ENCODE peak calls at places on chromosomes 11 and 22, in four cellular contexts. P is psoas muscle, G is thoracic aorta, X is neural progenitor cell. D is an unnamed sample. For H3K4me1, the result is how much of the 10 kb centered on the place peaks cover.

GRCh38 chr11:71301858-71302533 is 49.6 kb upstream of the SHANK2 start:
- DNase-seq in P (no peak), G (no peak), X (no peak), D (no peak)

GRCh38 chr11:113201055-113201818 is 113.1 kb upstream of the TTC12 start:
- DNase-seq in P (no peak), G (no peak), X (peak), D (no peak)

GRCh38 chr11:83711035-83711630 is 425.0 kb upstream of the CCDC90B start:
- DNase-seq in P (no peak), G (no peak), X (no peak), D (no peak)

GRCh38 chr22:43928418-43929307 is 5.1 kb downstream of the PNPLA3 start:
- DNase-seq in P (no peak), G (no peak), X (no peak), D (no peak)

GRCh38 chr22:30196141-30196866 is 50.3 kb downstream of the LIF start:
- DNase-seq in P (peak), G (peak), X (peak), D (peak)

GRCh38 chr11:45881708-45882368 is 3.6 kb upstream of the MAPK8IP1 start:
- DNase-seq in P (no peak), G (no peak), X (no peak), D (peak)

GRCh38 chr22:21778705-21779363 is 43.2 kb upstream of the YPEL1 start:
- DNase-seq in P (no peak), G (no peak), X (no peak), D (peak)

GRCh38 chr11:17978553-17979287 is 34.1 kb downstream of the SERGEF start:
- DNase-seq in P (peak), G (no peak), X (peak), D (peak)

GRCh38 chr11:31689559-31689958 is 121.6 kb downstream of the PAX6 start:
- DNase-seq in P (no peak), G (no peak), X (no peak), D (no peak)

GRCh38 chr11:134536219-134536618 is 124.2 kb upstream of the B3GAT1 start:
- DNase-seq in P (peak), G (no peak), X (no peak), D (no peak)

GRCh38 chr11:134537941-134538340 is 125.9 kb upstream of the B3GAT1 start:
- DNase-seq in P (peak), G (no peak), X (no peak), D (no peak)

GRCh38 chr11:134535029-134536025 is 123.3 kb upstream of the B3GAT1 start:
- DNase-seq in P (peak), G (no peak), X (no peak), D (no peak)

GRCh38 chr11:134537296-134537695 is 125.3 kb upstream of the B3GAT1 start:
- DNase-seq in P (peak), G (no peak), X (no peak), D (no peak)

GRCh38 chr11:134536677-134537076 is 124.6 kb upstream of the B3GAT1 start:
- DNase-seq in P (peak), G (no peak), X (no peak), D (no peak)
- H3K4me1 ChIP-seq in P (under half), G (under half), X (under half), D (under half)

DNA sequence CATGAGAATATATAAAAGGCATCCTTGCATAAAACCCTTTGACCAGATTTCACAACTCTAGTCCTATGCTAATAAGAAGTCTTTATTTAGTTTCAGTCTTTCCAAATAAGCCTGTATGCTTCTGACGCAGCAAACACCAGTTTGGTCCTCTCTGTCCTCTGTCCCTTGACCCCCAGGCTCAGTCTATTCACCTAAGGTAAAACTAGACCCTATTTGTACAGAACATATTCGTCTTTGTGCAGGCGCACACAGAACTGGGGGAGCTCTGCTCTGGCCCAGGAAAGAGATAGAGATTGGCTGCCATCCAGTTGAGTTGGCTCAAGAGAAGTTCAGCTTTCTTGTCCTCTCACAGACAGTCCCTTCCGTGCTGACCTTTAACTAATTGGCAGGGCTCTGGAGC is 21.0 kb upstream of the PSMA1 start:
- DNase-seq in P (no peak), G (no peak), X (no peak), D (no peak)
- H3K27ac ChIP-seq in P (no peak), G (peak), X (no peak), D (no peak)

GRCh38 chr22:37330200-37331033 is 48.1 kb downstream of the CYTH4 start:
- DNase-seq in P (no peak), G (no peak), X (peak), D (peak)
- H3K4me1 ChIP-seq in P (under half), G (under half), X (under half), D (half or more)

DNA sequence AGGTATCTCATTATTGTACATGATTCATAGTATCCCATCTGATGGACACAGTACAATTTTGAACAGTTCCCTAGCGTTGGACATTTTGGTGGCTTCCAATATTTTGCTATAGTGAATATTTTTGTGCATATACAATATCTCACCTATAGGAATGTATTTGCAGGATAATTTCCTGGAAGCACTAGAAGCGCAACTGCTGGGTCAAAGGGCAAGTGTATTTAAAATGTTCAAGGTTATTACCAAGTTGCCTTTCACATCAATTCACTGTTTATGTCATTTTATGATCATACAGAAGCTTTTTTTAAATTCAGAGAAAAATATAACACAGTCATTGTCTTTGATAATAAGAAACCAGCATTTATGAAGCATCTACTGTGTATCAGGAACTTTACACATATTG is 19.1 kb upstream of the RPS3 start:
- DNase-seq in P (no peak), G (no peak), X (no peak), D (no peak)
- H3K27ac ChIP-seq in P (no peak), G (no peak), X (no peak), D (no peak)

DNA sequence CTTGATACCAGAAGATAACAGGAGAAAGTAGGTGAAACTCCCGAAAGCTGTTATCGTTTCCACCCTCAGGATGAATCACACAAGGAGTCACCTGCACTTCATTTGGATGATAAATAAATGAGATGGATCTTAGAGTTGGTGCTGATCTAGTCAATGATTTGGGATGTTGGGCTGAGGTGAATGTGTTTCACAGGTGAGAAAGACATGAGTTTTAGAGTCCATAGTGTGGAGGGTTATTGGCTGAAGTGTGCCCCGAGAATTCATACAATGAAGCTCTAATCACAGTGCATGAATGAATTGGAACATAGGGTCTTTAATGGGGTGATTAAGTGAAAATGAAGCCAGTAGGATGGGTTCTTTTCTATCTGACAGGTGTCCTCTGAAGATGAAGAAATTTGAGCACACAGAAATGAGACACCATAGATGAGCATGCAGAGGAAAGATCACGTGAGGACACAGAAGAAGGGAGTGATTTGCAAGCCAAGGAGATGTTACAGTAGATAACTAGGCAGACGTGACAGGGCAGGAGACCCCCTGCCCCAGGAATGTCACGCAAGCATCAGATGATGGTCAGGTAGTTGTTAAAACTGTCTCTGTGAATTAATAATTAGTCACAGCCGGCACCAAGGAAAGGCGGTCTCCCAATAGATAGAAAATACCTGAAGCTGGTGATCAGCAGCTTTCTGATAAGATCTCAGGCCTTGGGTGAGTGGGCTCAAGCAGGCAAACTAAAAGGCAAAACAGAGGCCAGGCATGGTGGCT is 60.2 kb upstream of the IGLL5 start:
- DNase-seq in P (no peak), G (no peak), X (no peak), D (no peak)
- H3K4me1 ChIP-seq in P (under half), G (under half), X (under half), D (under half)

GRCh38 chr22:19991395-19991644 is 25.3 kb downstream of the ARVCF start:
- DNase-seq in P (peak), G (no peak), X (no peak), D (no peak)
- H3K27ac ChIP-seq in P (no peak), G (peak), X (no peak), D (no peak)

GRCh38 chr11:126246636-126247035 is 22.1 kb downstream of the SRPRA start:
- DNase-seq in P (no peak), G (no peak), X (no peak), D (peak)
- H3K4me1 ChIP-seq in P (under half), G (under half), X (under half), D (under half)

GRCh38 chr11:9568854-9569587 is 4.4 kb upstream of the WEE1 start:
- DNase-seq in P (peak), G (no peak), X (peak), D (peak)
- H3K27ac ChIP-seq in P (peak), G (peak), X (no peak), D (peak)

GRCh38 chr11:12746593-12747097 is 72.4 kb downstream of the TEAD1 start:
- DNase-seq in P (peak), G (no peak), X (peak), D (peak)

GRCh38 chr11:12750181-12750580 is 76.0 kb downstream of the TEAD1 start:
- DNase-seq in P (no peak), G (no peak), X (no peak), D (no peak)

GRCh38 chr11:12752868-12753267 is 78.6 kb downstream of the TEAD1 start:
- DNase-seq in P (no peak), G (no peak), X (no peak), D (no peak)

GRCh38 chr11:12748561-12748960 is 74.3 kb downstream of the TEAD1 start:
- DNase-seq in P (no peak), G (no peak), X (no peak), D (no peak)

GRCh38 chr11:12749442-12749841 is 75.2 kb downstream of the TEAD1 start:
- DNase-seq in P (no peak), G (no peak), X (no peak), D (no peak)
- H3K4me1 ChIP-seq in P (half or more), G (under half), X (half or more), D (under half)

DNA sequence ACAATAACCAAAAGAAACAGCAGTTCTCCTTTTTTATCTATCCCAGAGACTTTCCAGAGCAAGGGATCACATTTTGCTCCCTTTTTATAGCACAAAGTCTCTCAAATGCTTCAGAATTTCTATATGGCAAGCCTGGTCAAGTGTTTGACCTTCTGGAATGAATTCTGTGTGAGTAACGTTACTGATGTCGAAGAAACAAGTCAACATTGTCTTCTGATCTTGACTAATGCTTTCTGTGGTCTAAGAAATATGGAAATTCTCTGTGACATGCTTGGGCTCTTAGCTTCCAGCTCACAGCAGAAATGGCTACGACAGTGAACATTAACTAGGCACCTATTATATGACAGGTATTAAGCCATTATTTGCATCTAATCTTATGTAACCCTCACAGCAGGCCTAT is 411.7 kb downstream of the CADM1 start:
- DNase-seq in P (no peak), G (no peak), X (no peak), D (no peak)
- H3K27ac ChIP-seq in P (no peak), G (no peak), X (no peak), D (no peak)